ENCODE peak calls at places on chromosome X, in seven cellular contexts. M is GM13977, Z is GM12878, F is choroid plexus epithelial cell, P is astrocyte of the spinal cord, V is transverse colon, T is fibroblast of lung. W is an unnamed sample.

GRCh38 chrX:44432641-44433040 is 89.2 kb upstream of the EFHC2 start:
- DNase-seq in M (no peak), Z (no peak), F (peak; percentile 35), P (no peak), V (no peak), T (no peak), W (no peak)

GRCh38 chrX:54482839-54483593 is 13.0 kb downstream of the FGD1 start:
- DNase-seq in M (no peak), Z (no peak), F (no peak), P (no peak), V (peak; percentile 25), T (no peak), W (no peak)

GRCh38 chrX:119539872-119540271 is 25.3 kb downstream of the STEEP1 start:
- DNase-seq in M (no peak), Z (no peak), F (no peak), P (no peak), V (no peak), T (no peak), W (no peak)

GRCh38 chrX:16196829-16197228 is 29.5 kb downstream of the MAGEB17 start:
- DNase-seq in M (no peak), Z (no peak), F (no peak), P (no peak), V (no peak), T (no peak), W (no peak)

GRCh38 chrX:102832661-102833060 is 104.4 kb upstream of the RAB40AL start:
- DNase-seq in M (no peak), Z (no peak), F (peak; percentile 67), P (peak; percentile 65), V (no peak), T (peak; percentile 76), W (no peak)

GRCh38 chrX:45614853-45615252 is 414.2 kb upstream of the DIPK2B start:
- DNase-seq in M (no peak), Z (no peak), F (no peak), P (no peak), V (no peak), T (no peak), W (no peak)

GRCh38 chrX:43958529-43958928 is 14.7 kb downstream of the NDP start:
- DNase-seq in M (peak; percentile 37), Z (peak; percentile 13), F (peak; percentile 87), P (peak; percentile 79), V (peak; percentile 12), T (peak; percentile 77), W (peak; percentile 22)

GRCh38 chrX:34365482-34365881 is 233.4 kb upstream of the FAM47A start:
- DNase-seq in M (no peak), Z (no peak), F (peak; percentile 57), P (peak; percentile 37), V (no peak), T (no peak), W (peak; percentile 1)

GRCh38 chrX:68867458-68868166 is 38.8 kb downstream of the EFNB1 start:
- DNase-seq in M (no peak), Z (no peak), F (peak; percentile 34), P (peak; percentile 7), V (no peak), T (peak; percentile 3), W (no peak)

GRCh38 chrX:24259544-24260240 is 54.2 kb downstream of the SUPT20HL2 start:
- DNase-seq in M (peak; percentile 57), Z (no peak), F (peak; percentile 87), P (peak; percentile 75), V (peak; percentile 26), T (peak; percentile 63), W (peak; percentile 31)
- TF ChIP-seq CTCF in M (peak; percentile 59), Z (peak; percentile 66), F (peak; percentile 71), P (peak; percentile 69), V (peak; percentile 38), T (peak; percentile 62), W (peak; percentile 76)

DNA sequence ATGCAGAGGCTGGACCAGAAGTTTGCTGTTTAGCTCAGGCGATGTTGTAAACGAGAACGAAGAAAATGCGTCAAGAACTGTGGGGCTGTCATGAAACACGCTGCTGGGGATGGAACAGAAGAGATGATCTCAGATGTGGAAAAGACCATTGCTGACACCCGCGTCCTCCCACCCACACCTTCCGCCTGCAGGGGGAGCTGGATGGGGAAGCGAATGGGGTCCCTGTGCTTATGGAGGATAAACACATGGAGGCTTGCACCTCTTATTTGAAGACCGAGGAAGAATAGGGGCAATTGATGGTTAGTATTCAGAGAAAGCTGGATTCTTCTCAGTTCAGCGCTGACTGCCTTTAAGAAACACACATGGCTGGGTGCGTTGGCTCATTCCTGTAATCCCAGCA is 63.9 kb downstream of the GPR143 start:
- DNase-seq in M (no peak), Z (no peak), F (no peak), P (no peak), V (no peak), T (no peak), W (no peak)
- TF ChIP-seq CTCF in M (no peak), Z (no peak), F (no peak), P (no peak), V (no peak), T (peak; percentile 3), W (no peak)

GRCh38 chrX:33324099-33324498 is 112.8 kb upstream of the DMD start:
- DNase-seq in M (no peak), Z (no peak), F (no peak), P (no peak), V (no peak), T (no peak), W (no peak)
- TF ChIP-seq CTCF in M (peak; percentile 16), Z (peak; percentile 26), F (no peak), P (no peak), V (no peak), T (peak; percentile 8), W (peak; percentile 50)

DNA sequence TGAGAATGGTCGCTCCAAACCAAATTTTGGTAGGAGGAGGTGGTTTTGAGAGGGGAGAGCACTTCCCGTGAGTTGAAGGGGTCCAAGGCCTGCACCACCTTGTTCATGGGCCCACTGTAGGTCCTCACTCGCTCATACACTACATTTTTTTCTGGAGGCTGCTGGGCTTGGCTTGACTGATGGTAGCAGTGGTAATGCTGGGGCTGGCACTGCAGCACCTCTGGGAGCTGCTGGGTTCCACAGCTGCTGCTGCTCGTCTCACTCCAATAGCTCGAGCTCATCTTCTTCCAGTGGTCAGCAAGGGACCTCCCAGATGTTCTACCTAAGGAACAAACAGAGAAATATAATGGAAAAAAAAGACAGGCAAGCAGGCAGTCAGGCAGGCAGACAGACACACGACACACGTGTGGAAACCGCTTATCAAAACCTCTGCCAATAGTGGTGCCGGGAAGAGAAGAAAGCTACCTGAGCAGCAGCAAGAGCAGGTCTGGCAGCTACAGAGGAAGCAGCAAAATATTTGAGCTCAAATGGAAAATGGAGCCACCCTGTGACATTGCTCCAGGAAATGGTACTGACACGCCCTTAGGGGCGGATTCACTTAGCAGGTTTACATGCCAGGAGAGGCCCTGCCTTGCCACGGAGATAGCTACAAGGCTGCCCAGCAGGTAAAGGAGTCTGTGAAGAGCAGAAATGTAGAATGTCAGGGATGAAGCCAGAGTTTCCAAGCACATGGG is at the start of gene POF1B:
- DNase-seq in M (no peak), Z (peak; percentile 23), F (no peak), P (no peak), V (peak; percentile 86), T (no peak), W (no peak)
- TF ChIP-seq CTCF in M (no peak), Z (no peak), F (no peak), P (no peak), V (no peak), T (no peak), W (no peak)